ENCODE peak calls at places on chromosomes 13 and 19, in nine cellular contexts. F, L, G, Z, H, S, B, A and M are unnamed samples.

GRCh38 chr19:54415208-54415900 is at the start of gene TTYH1:
- DNase-seq in F (no peak), L (no peak), G (no peak), Z (no peak), H (no peak), S (no peak), B (no peak), A (no peak), M (no peak)

GRCh38 chr13:47256618-47257017 is 359.8 kb upstream of the HTR2A start:
- DNase-seq in F (no peak), L (no peak), G (no peak), Z (no peak), H (no peak), S (no peak), B (peak; percentile 92), A (no peak), M (peak; percentile 24)

GRCh38 chr19:30596813-30597399 is 224.7 kb downstream of the ZNF536 start:
- DNase-seq in F (no peak), L (peak; percentile 35), G (no peak), Z (no peak), H (no peak), S (no peak), B (no peak), A (no peak), M (no peak)

GRCh38 chr19:1407662-1408299 is 395 bp downstream of the DAZAP1 start:
- DNase-seq in F (peak; percentile 44), L (no peak), G (peak; percentile 75), Z (peak; percentile 22), H (no peak), S (no peak), B (no peak), A (peak; percentile 53), M (no peak)

GRCh38 chr19:11187409-11187808 is 9.9 kb downstream of the KANK2 start:
- DNase-seq in F (no peak), L (no peak), G (no peak), Z (no peak), H (no peak), S (no peak), B (no peak), A (no peak), M (no peak)

GRCh38 chr19:48837081-48837524 is 812 bp upstream of the HSD17B14 start:
- DNase-seq in F (peak; percentile 81), L (peak; percentile 90), G (peak; percentile 77), Z (no peak), H (peak; percentile 92), S (peak; percentile 66), B (peak; percentile 77), A (peak; percentile 81), M (peak; percentile 70)

GRCh38 chr19:17522988-17523872 is 11.8 kb downstream of the PGLS start:
- DNase-seq in F (peak; percentile 57), L (no peak), G (peak; percentile 58), Z (no peak), H (no peak), S (peak; percentile 26), B (no peak), A (peak; percentile 41), M (no peak)

GRCh38 chr19:13804830-13805683 is 9.8 kb downstream of the ZSWIM4 start:
- DNase-seq in F (no peak), L (no peak), G (peak; percentile 55), Z (no peak), H (peak; percentile 39), S (no peak), B (no peak), A (peak; percentile 61), M (no peak)

GRCh38 chr13:84994582-84994981 is 804.6 kb downstream of the SLITRK6 start:
- DNase-seq in F (no peak), L (no peak), G (no peak), Z (no peak), H (no peak), S (no peak), B (no peak), A (no peak), M (no peak)

GRCh38 chr13:27442071-27442647 is 8.2 kb downstream of the MTIF3 start:
- DNase-seq in F (no peak), L (peak; percentile 25), G (peak; percentile 71), Z (no peak), H (no peak), S (peak; percentile 43), B (no peak), A (no peak), M (no peak)

GRCh38 chr13:98938801-98939200 is 39.1 kb downstream of the DOCK9 start:
- DNase-seq in F (no peak), L (no peak), G (no peak), Z (no peak), H (no peak), S (no peak), B (no peak), A (no peak), M (no peak)

GRCh38 chr19:18282021-18282787 is 782 bp upstream of the JUND start:
- DNase-seq in F (no peak), L (no peak), G (peak; percentile 71), Z (peak; percentile 71), H (peak; percentile 67), S (no peak), B (no peak), A (peak; percentile 50), M (no peak)

GRCh38 chr13:25371608-25372274 is at the start of gene ATP8A2:
- DNase-seq in F (no peak), L (no peak), G (no peak), Z (no peak), H (no peak), S (no peak), B (no peak), A (no peak), M (no peak)

GRCh38 chr13:25371158-25371557 is 616 bp upstream of the ATP8A2 start:
- DNase-seq in F (no peak), L (no peak), G (no peak), Z (no peak), H (no peak), S (no peak), B (no peak), A (no peak), M (no peak)

GRCh38 chr13:25377244-25377962 is 5.6 kb downstream of the ATP8A2 start:
- DNase-seq in F (no peak), L (no peak), G (no peak), Z (no peak), H (no peak), S (no peak), B (no peak), A (no peak), M (no peak)

GRCh38 chr13:25375727-25376358 is 4.1 kb downstream of the ATP8A2 start:
- DNase-seq in F (no peak), L (no peak), G (no peak), Z (peak; percentile 22), H (no peak), S (no peak), B (peak; percentile 60), A (no peak), M (peak; percentile 5)

GRCh38 chr13:25372275-25373081 is 704 bp downstream of the ATP8A2 start:
- DNase-seq in F (no peak), L (no peak), G (no peak), Z (no peak), H (no peak), S (no peak), B (no peak), A (no peak), M (no peak)
- H3K4me3 ChIP-seq in F (peak overlapping the region; percentile 56), L (peak overlapping the region; percentile 51), G (no peak overlapping the region), Z (no peak overlapping the region), H (peak overlapping the region; percentile 43), S (no peak overlapping the region), B (peak overlapping the region; percentile 27), A (peak overlapping the region; percentile 39), M (peak overlapping the region; percentile 21)

GRCh38 chr19:57773488-57773887 is 4.0 kb downstream of the ZNF586 start:
- DNase-seq in F (no peak), L (no peak), G (no peak), Z (no peak), H (no peak), S (no peak), B (no peak), A (no peak), M (no peak)
- H3K4me3 ChIP-seq in F (no peak overlapping the region), L (no peak overlapping the region), G (no peak overlapping the region), Z (no peak overlapping the region), H (no peak overlapping the region), S (no peak overlapping the region), B (no peak overlapping the region), A (no peak overlapping the region), M (no peak overlapping the region)

GRCh38 chr13:95226476-95226875 is 74.8 kb downstream of the ABCC4 start:
- DNase-seq in F (no peak), L (no peak), G (no peak), Z (no peak), H (no peak), S (no peak), B (no peak), A (no peak), M (no peak)
- H3K4me3 ChIP-seq in F (no peak overlapping the region), L (no peak overlapping the region), G (no peak overlapping the region), Z (no peak overlapping the region), H (no peak overlapping the region), S (no peak overlapping the region), B (no peak overlapping the region), A (no peak overlapping the region), M (no peak overlapping the region)

DNA sequence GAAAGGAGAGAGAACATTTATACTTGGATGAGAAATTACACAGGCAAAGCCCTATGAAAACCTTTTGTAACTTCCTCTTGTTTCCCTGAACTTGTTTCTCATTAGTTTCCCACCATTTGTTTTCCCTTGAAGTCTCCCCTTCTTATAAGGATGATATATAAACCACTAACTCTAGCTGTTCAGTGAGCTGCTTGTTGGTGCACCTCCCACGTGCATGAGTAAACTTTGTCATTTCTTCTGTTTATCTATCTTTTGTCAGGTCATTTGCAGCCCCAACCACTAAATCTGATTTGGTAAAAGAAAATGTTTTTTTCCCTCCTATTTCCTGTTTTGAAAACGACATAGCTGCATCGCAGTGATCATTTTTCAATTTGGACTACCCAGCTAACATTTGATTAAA is 919.9 kb downstream of the SLITRK1 start:
- DNase-seq in F (no peak), L (no peak), G (no peak), Z (no peak), H (no peak), S (no peak), B (no peak), A (no peak), M (no peak)
- H3K4me3 ChIP-seq in F (no peak overlapping the region), L (no peak overlapping the region), G (no peak overlapping the region), Z (no peak overlapping the region), H (no peak overlapping the region), S (no peak overlapping the region), B (no peak overlapping the region), A (no peak overlapping the region), M (no peak overlapping the region)

GRCh38 chr19:12482505-12482886 is 2.1 kb downstream of the ZNF709 start:
- DNase-seq in F (no peak), L (no peak), G (no peak), Z (no peak), H (no peak), S (no peak), B (no peak), A (no peak), M (no peak)

GRCh38 chr19:12484371-12485322 is at the start of gene ZNF709:
- DNase-seq in F (peak; percentile 91), L (peak; percentile 84), G (peak; percentile 95), Z (peak; percentile 71), H (peak; percentile 91), S (peak; percentile 82), B (peak; percentile 84), A (peak; percentile 92), M (peak; percentile 60)

GRCh38 chr19:12481781-12482504 is 2.7 kb downstream of the ZNF709 start:
- DNase-seq in F (no peak), L (no peak), G (no peak), Z (no peak), H (no peak), S (no peak), B (no peak), A (no peak), M (no peak)

GRCh38 chr19:12484011-12484370 is 625 bp downstream of the ZNF709 start:
- DNase-seq in F (no peak), L (no peak), G (no peak), Z (no peak), H (no peak), S (no peak), B (peak; percentile 27), A (no peak), M (no peak)

GRCh38 chr19:12485571-12485970 is 955 bp upstream of the ZNF709 start:
- DNase-seq in F (no peak), L (no peak), G (no peak), Z (no peak), H (no peak), S (no peak), B (no peak), A (no peak), M (no peak)
- H3K4me3 ChIP-seq in F (peak overlapping the region; percentile 84), L (no peak overlapping the region), G (no peak overlapping the region), Z (no peak overlapping the region), H (no peak overlapping the region), S (peak overlapping the region; percentile 98), B (no peak overlapping the region), A (peak overlapping the region; percentile 87), M (no peak overlapping the region)